ENCODE peak calls at places on chromosome 7, in seven cellular contexts. One of them, this sample, is unnamed.

GRCh38 chr7:14858410-14858809 is 44.1 kb downstream of the DGKB start:
- DNase-seq in stimulated activated CD4-positive, alpha-beta T cell treated with anti-CD3 and anti-CD28 coated beads, TNF-alpha, amount 100 ng/mL, for 4 hours: no peak
- DNase-seq in PC-9: no peak
- DNase-seq in NCI-H345: no peak
- DNase-seq in NCI-H1105: peak; percentile 67
- DNase-seq in NCI-H2081 treated with DMSO at 0.1 percent for 48 hours: peak; percentile 83
- DNase-seq in body of pancreas: no peak
- DNase-seq in this sample: no peak

GRCh38 chr7:129952164-129952652 is 552 bp downstream of the UBE2H start:
- DNase-seq in NCI-H345: no peak
- DNase-seq in body of pancreas: peak; percentile 67
- DNase-seq in NCI-H1105: peak; percentile 11
- DNase-seq in NCI-H2081 treated with DMSO at 0.1 percent for 48 hours: no peak
- DNase-seq in PC-9: peak; percentile 63
- DNase-seq in stimulated activated CD4-positive, alpha-beta T cell treated with anti-CD3 and anti-CD28 coated beads, TNF-alpha, amount 100 ng/mL, for 4 hours: no peak
- DNase-seq in this sample: peak; percentile 81

GRCh38 chr7:44416941-44417340 is 73.5 kb downstream of the NUDCD3 start:
- DNase-seq in PC-9: no peak
- DNase-seq in NCI-H2081 treated with DMSO at 0.1 percent for 48 hours: no peak
- DNase-seq in body of pancreas: no peak
- DNase-seq in NCI-H345: no peak
- DNase-seq in NCI-H1105: no peak
- DNase-seq in stimulated activated CD4-positive, alpha-beta T cell treated with anti-CD3 and anti-CD28 coated beads, TNF-alpha, amount 100 ng/mL, for 4 hours: no peak
- DNase-seq in this sample: no peak

GRCh38 chr7:131648491-131648890 is 92.1 kb upstream of the PODXL start:
- DNase-seq in NCI-H345: no peak
- DNase-seq in NCI-H2081 treated with DMSO at 0.1 percent for 48 hours: no peak
- DNase-seq in body of pancreas: no peak
- DNase-seq in NCI-H1105: no peak
- DNase-seq in stimulated activated CD4-positive, alpha-beta T cell treated with anti-CD3 and anti-CD28 coated beads, TNF-alpha, amount 100 ng/mL, for 4 hours: no peak
- DNase-seq in PC-9: no peak
- DNase-seq in this sample: no peak

GRCh38 chr7:20158684-20159083 is 58.5 kb downstream of the MACC1 start:
- DNase-seq in NCI-H2081 treated with DMSO at 0.1 percent for 48 hours: no peak
- DNase-seq in NCI-H345: peak; percentile 14
- DNase-seq in NCI-H1105: no peak
- DNase-seq in PC-9: no peak
- DNase-seq in stimulated activated CD4-positive, alpha-beta T cell treated with anti-CD3 and anti-CD28 coated beads, TNF-alpha, amount 100 ng/mL, for 4 hours: no peak
- DNase-seq in body of pancreas: peak; percentile 19
- DNase-seq in this sample: no peak

GRCh38 chr7:30396379-30396778 is 82.2 kb downstream of the NOD1 start:
- DNase-seq in PC-9: no peak
- DNase-seq in stimulated activated CD4-positive, alpha-beta T cell treated with anti-CD3 and anti-CD28 coated beads, TNF-alpha, amount 100 ng/mL, for 4 hours: no peak
- DNase-seq in NCI-H1105: no peak
- DNase-seq in body of pancreas: no peak
- DNase-seq in NCI-H2081 treated with DMSO at 0.1 percent for 48 hours: no peak
- DNase-seq in NCI-H345: no peak
- DNase-seq in this sample: no peak

GRCh38 chr7:46681865-46682503 is 760.9 kb upstream of the IGFBP3 start:
- DNase-seq in NCI-H345: no peak
- DNase-seq in NCI-H2081 treated with DMSO at 0.1 percent for 48 hours: no peak
- DNase-seq in NCI-H1105: no peak
- DNase-seq in body of pancreas: no peak
- DNase-seq in PC-9: no peak
- DNase-seq in stimulated activated CD4-positive, alpha-beta T cell treated with anti-CD3 and anti-CD28 coated beads, TNF-alpha, amount 100 ng/mL, for 4 hours: no peak
- DNase-seq in this sample: no peak

GRCh38 chr7:105268056-105268455 is 120.7 kb downstream of the SRPK2 start:
- DNase-seq in body of pancreas: no peak
- DNase-seq in NCI-H1105: no peak
- DNase-seq in stimulated activated CD4-positive, alpha-beta T cell treated with anti-CD3 and anti-CD28 coated beads, TNF-alpha, amount 100 ng/mL, for 4 hours: no peak
- DNase-seq in PC-9: no peak
- DNase-seq in NCI-H345: no peak
- DNase-seq in NCI-H2081 treated with DMSO at 0.1 percent for 48 hours: no peak
- DNase-seq in this sample: no peak

GRCh38 chr7:78153285-78153684 is 354.7 kb downstream of the PHTF2 start:
- DNase-seq in PC-9: no peak
- DNase-seq in body of pancreas: no peak
- DNase-seq in NCI-H2081 treated with DMSO at 0.1 percent for 48 hours: no peak
- DNase-seq in NCI-H345: no peak
- DNase-seq in stimulated activated CD4-positive, alpha-beta T cell treated with anti-CD3 and anti-CD28 coated beads, TNF-alpha, amount 100 ng/mL, for 4 hours: no peak
- DNase-seq in NCI-H1105: no peak
- DNase-seq in this sample: no peak

GRCh38 chr7:100342761-100343160 is 15.2 kb upstream of the PILRB start:
- DNase-seq in NCI-H2081 treated with DMSO at 0.1 percent for 48 hours: no peak
- DNase-seq in PC-9: no peak
- DNase-seq in NCI-H1105: no peak
- DNase-seq in NCI-H345: no peak
- DNase-seq in body of pancreas: no peak
- DNase-seq in stimulated activated CD4-positive, alpha-beta T cell treated with anti-CD3 and anti-CD28 coated beads, TNF-alpha, amount 100 ng/mL, for 4 hours: no peak
- DNase-seq in this sample: no peak

GRCh38 chr7:46058424-46058823 is 137.4 kb upstream of the IGFBP3 start:
- DNase-seq in PC-9: no peak
- DNase-seq in NCI-H2081 treated with DMSO at 0.1 percent for 48 hours: no peak
- DNase-seq in stimulated activated CD4-positive, alpha-beta T cell treated with anti-CD3 and anti-CD28 coated beads, TNF-alpha, amount 100 ng/mL, for 4 hours: no peak
- DNase-seq in NCI-H1105: no peak
- DNase-seq in NCI-H345: no peak
- DNase-seq in body of pancreas: no peak
- DNase-seq in this sample: no peak

GRCh38 chr7:64183126-64183742 is 23.8 kb upstream of the ZNF735 start:
- DNase-seq in stimulated activated CD4-positive, alpha-beta T cell treated with anti-CD3 and anti-CD28 coated beads, TNF-alpha, amount 100 ng/mL, for 4 hours: peak; percentile 9
- DNase-seq in NCI-H345: no peak
- DNase-seq in PC-9: peak; percentile 7
- DNase-seq in NCI-H1105: peak; percentile 8
- DNase-seq in body of pancreas: no peak
- DNase-seq in NCI-H2081 treated with DMSO at 0.1 percent for 48 hours: no peak
- DNase-seq in this sample: no peak

GRCh38 chr7:3346082-3346481 is 45.0 kb downstream of the SDK1 start:
- DNase-seq in body of pancreas: no peak
- DNase-seq in NCI-H2081 treated with DMSO at 0.1 percent for 48 hours: no peak
- DNase-seq in PC-9: no peak
- DNase-seq in stimulated activated CD4-positive, alpha-beta T cell treated with anti-CD3 and anti-CD28 coated beads, TNF-alpha, amount 100 ng/mL, for 4 hours: no peak
- DNase-seq in NCI-H1105: no peak
- DNase-seq in NCI-H345: no peak
- DNase-seq in this sample: no peak

GRCh38 chr7:32586291-32587221 is 91.3 kb downstream of the AVL9 start:
- DNase-seq in NCI-H2081 treated with DMSO at 0.1 percent for 48 hours: no peak
- DNase-seq in body of pancreas: no peak
- DNase-seq in NCI-H1105: no peak
- DNase-seq in NCI-H345: no peak
- DNase-seq in PC-9: no peak
- DNase-seq in stimulated activated CD4-positive, alpha-beta T cell treated with anti-CD3 and anti-CD28 coated beads, TNF-alpha, amount 100 ng/mL, for 4 hours: no peak
- DNase-seq in this sample: no peak

GRCh38 chr7:31121641-31122040 is 69.5 kb downstream of the ADCYAP1R1 start:
- DNase-seq in PC-9: no peak
- DNase-seq in stimulated activated CD4-positive, alpha-beta T cell treated with anti-CD3 and anti-CD28 coated beads, TNF-alpha, amount 100 ng/mL, for 4 hours: no peak
- DNase-seq in body of pancreas: no peak
- DNase-seq in NCI-H1105: no peak
- DNase-seq in NCI-H2081 treated with DMSO at 0.1 percent for 48 hours: no peak
- DNase-seq in NCI-H345: no peak
- DNase-seq in this sample: no peak

GRCh38 chr7:20220293-20220755 is 3.1 kb upstream of the MACC1 start:
- DNase-seq in PC-9: no peak
- DNase-seq in body of pancreas: no peak
- DNase-seq in NCI-H2081 treated with DMSO at 0.1 percent for 48 hours: no peak
- DNase-seq in NCI-H345: no peak
- DNase-seq in stimulated activated CD4-positive, alpha-beta T cell treated with anti-CD3 and anti-CD28 coated beads, TNF-alpha, amount 100 ng/mL, for 4 hours: no peak
- DNase-seq in NCI-H1105: no peak
- DNase-seq in this sample: no peak

GRCh38 chr7:142583424-142583823 is 165.8 kb upstream of the PRSS1 start:
- DNase-seq in NCI-H1105: no peak
- DNase-seq in NCI-H345: no peak
- DNase-seq in NCI-H2081 treated with DMSO at 0.1 percent for 48 hours: no peak
- DNase-seq in stimulated activated CD4-positive, alpha-beta T cell treated with anti-CD3 and anti-CD28 coated beads, TNF-alpha, amount 100 ng/mL, for 4 hours: peak; percentile 3
- DNase-seq in PC-9: peak; percentile 66
- DNase-seq in body of pancreas: peak; percentile 40
- DNase-seq in this sample: no peak